ENCODE peak calls at places on chromosomes 1 and 21, in seven cellular contexts. E, C, P, F, X, A and Y are unnamed samples.

GRCh38 chr1:39127513-39127912 is 77.0 kb upstream of the MACF1 start:
- DNase-seq in X (peak; percentile 47), P (peak; percentile 26), C (no peak), A (peak; percentile 94), F (no peak), E (peak; percentile 40), Y (no peak)

GRCh38 chr1:246795094-246795671 is 71.0 kb downstream of the SCCPDH start:
- DNase-seq in C (no peak), P (no peak), A (no peak), F (no peak), X (no peak), E (no peak), Y (no peak)

GRCh38 chr1:186662752-186663151 is 17.5 kb downstream of the PTGS2 start:
- DNase-seq in A (peak; percentile 68), E (no peak), C (no peak), P (no peak), X (no peak), F (no peak), Y (no peak)

GRCh38 chr21:45504516-45505415 is 37.5 kb downstream of the SLC19A1 start:
- DNase-seq in P (no peak), C (peak; percentile 7), X (no peak), F (no peak), A (no peak), E (peak; percentile 10), Y (peak; percentile 49)

GRCh38 chr1:104795931-104796330 is 1046.2 kb downstream of the AMY1C start:
- DNase-seq in A (no peak), C (no peak), F (no peak), E (no peak), X (no peak), P (no peak), Y (no peak)

GRCh38 chr1:25715888-25716287 is 84.1 kb upstream of the SELENON start:
- DNase-seq in F (no peak), C (no peak), P (no peak), A (no peak), E (no peak), X (no peak), Y (no peak)

GRCh38 chr1:48603222-48603621 is 131.2 kb upstream of the SPATA6 start:
- DNase-seq in F (no peak), E (no peak), X (no peak), A (no peak), P (no peak), C (no peak), Y (no peak)

GRCh38 chr1:221487781-221488520 is 253.9 kb downstream of the DUSP10 start:
- DNase-seq in F (no peak), E (no peak), A (peak; percentile 5), P (no peak), C (no peak), X (no peak), Y (no peak)

GRCh38 chr1:181113061-181113695 is 24.7 kb downstream of the IER5 start:
- DNase-seq in X (no peak), C (no peak), F (no peak), A (peak; percentile 34), P (no peak), E (no peak), Y (peak; percentile 82)

GRCh38 chr1:119715542-119715941 is 3.8 kb downstream of the PHGDH start:
- DNase-seq in X (no peak), A (peak; percentile 29), F (no peak), P (peak; percentile 65), C (no peak), E (no peak), Y (no peak)

GRCh38 chr1:24384251-24385090 is 29.1 kb downstream of the STPG1 start:
- DNase-seq in C (no peak), F (peak; percentile 13), A (peak; percentile 37), P (no peak), X (peak; percentile 48), E (no peak), Y (no peak)

GRCh38 chr21:37575536-37576083 is 209.0 kb downstream of the DYRK1A start:
- DNase-seq in P (no peak), A (no peak), F (no peak), C (no peak), X (no peak), E (no peak), Y (no peak)

GRCh38 chr1:99527078-99527477 is 118.8 kb upstream of the PALMD start:
- DNase-seq in P (no peak), E (no peak), C (no peak), A (peak; percentile 56), F (no peak), X (no peak), Y (no peak)

GRCh38 chr1:39711359-39712340 is 20.4 kb upstream of the HPCAL4 start:
- DNase-seq in C (no peak), F (no peak), P (no peak), X (no peak), E (no peak), A (peak; percentile 88), Y (no peak)

GRCh38 chr1:205772607-205773032 is 2.7 kb downstream of the RAB29 start:
- DNase-seq in A (no peak), P (no peak), X (no peak), F (no peak), C (no peak), E (no peak), Y (no peak)

GRCh38 chr1:159214149-159214760 is 9.6 kb downstream of the ACKR1 start:
- DNase-seq in E (no peak), P (peak; percentile 67), F (peak; percentile 25), A (peak; percentile 65), X (peak; percentile 35), C (no peak), Y (no peak)

GRCh38 chr1:30746212-30747027 is 11.2 kb downstream of the LAPTM5 start:
- DNase-seq in P (no peak), E (no peak), F (no peak), C (no peak), A (no peak), X (no peak), Y (no peak)

GRCh38 chr1:169804941-169805340 is 10.2 kb upstream of the METTL18 start:
- DNase-seq in E (no peak), F (no peak), X (no peak), A (no peak), P (no peak), C (no peak), Y (no peak)
- H3K27ac ChIP-seq in E (no peak overlapping the region), F (no peak overlapping the region), X (no peak overlapping the region), A (no peak overlapping the region), P (no peak overlapping the region), C (no peak overlapping the region), Y (no peak overlapping the region)

GRCh38 chr1:156097499-156098178 is 15.4 kb upstream of the MEX3A start:
- DNase-seq in P (no peak), X (no peak), F (no peak), C (no peak), E (no peak), A (no peak), Y (no peak)

GRCh38 chr1:156100205-156100995 is 14.1 kb upstream of the LMNA start:
- DNase-seq in P (no peak), E (no peak), C (no peak), F (no peak), X (no peak), A (no peak), Y (no peak)

GRCh38 chr1:156099282-156099681 is 15.2 kb upstream of the LMNA start:
- DNase-seq in P (no peak), X (no peak), E (no peak), C (no peak), A (no peak), F (no peak), Y (no peak)

GRCh38 chr1:156096640-156097391 is 14.6 kb upstream of the MEX3A start:
- DNase-seq in F (peak; percentile 89), A (peak; percentile 90), C (peak; percentile 93), X (peak; percentile 92), P (peak; percentile 93), E (peak; percentile 90), Y (peak; percentile 84)

GRCh38 chr1:156098782-156099181 is 15.7 kb upstream of the LMNA start:
- DNase-seq in E (no peak), F (no peak), X (no peak), C (no peak), P (no peak), A (no peak), Y (no peak)
- TF ChIP-seq CTCF in E (no peak), F (no peak), X (no peak), C (no peak), P (no peak), A (no peak), Y (no peak)

GRCh38 chr1:178645157-178645825 is 79.8 kb upstream of the RALGPS2 start:
- DNase-seq in C (no peak), A (no peak), F (no peak), X (no peak), E (no peak), P (no peak), Y (no peak)

GRCh38 chr1:178646821-178647220 is 78.2 kb upstream of the RALGPS2 start:
- DNase-seq in A (no peak), C (no peak), E (no peak), F (no peak), X (no peak), P (no peak), Y (no peak)

GRCh38 chr1:178645826-178646200 is 79.2 kb upstream of the RALGPS2 start:
- DNase-seq in X (no peak), E (no peak), F (no peak), P (no peak), A (peak; percentile 21), C (no peak), Y (no peak)

GRCh38 chr1:178644308-178645120 is 80.5 kb upstream of the RALGPS2 start:
- DNase-seq in X (peak; percentile 56), A (peak; percentile 84), E (no peak), F (no peak), C (no peak), P (peak; percentile 25), Y (no peak)

GRCh38 chr1:178643871-178644270 is 81.2 kb upstream of the RALGPS2 start:
- DNase-seq in A (no peak), C (no peak), X (no peak), F (no peak), E (no peak), P (no peak), Y (no peak)
- H3K27ac ChIP-seq in A (no peak overlapping the region), C (peak overlapping the region; percentile 56), X (no peak overlapping the region), F (no peak overlapping the region), E (no peak overlapping the region), P (no peak overlapping the region), Y (no peak overlapping the region)

GRCh38 chr21:28793043-28793442 is 199.6 kb downstream of the LTN1 start:
- DNase-seq in P (no peak), E (no peak), C (no peak), A (peak; percentile 77), F (no peak), X (no peak), Y (no peak)
- TF ChIP-seq CTCF in P (no peak), E (no peak), C (peak; percentile 28), A (peak; percentile 54), F (no peak), X (peak; percentile 11), Y (peak; percentile 43)

GRCh38 chr1:236861560-236862230 is 66.6 kb downstream of the MTR start:
- DNase-seq in C (no peak), E (no peak), P (no peak), F (no peak), A (peak; percentile 39), X (no peak), Y (no peak)

GRCh38 chr1:236864211-236864610 is 69.1 kb downstream of the MTR start:
- DNase-seq in P (no peak), C (no peak), E (no peak), A (no peak), F (no peak), X (no peak), Y (no peak)

GRCh38 chr1:236862615-236863211 is 67.6 kb downstream of the MTR start:
- DNase-seq in C (no peak), A (no peak), X (peak; percentile 31), F (no peak), E (no peak), P (no peak), Y (no peak)

GRCh38 chr1:236860674-236861073 is 65.6 kb downstream of the MTR start:
- DNase-seq in P (no peak), C (no peak), X (no peak), F (no peak), A (no peak), E (no peak), Y (no peak)

GRCh38 chr1:236862231-236862591 is 67.1 kb downstream of the MTR start:
- DNase-seq in F (no peak), E (no peak), X (no peak), P (no peak), C (no peak), A (no peak), Y (no peak)
- H3K27ac ChIP-seq in F (no peak overlapping the region), E (no peak overlapping the region), X (no peak overlapping the region), P (no peak overlapping the region), C (peak overlapping the region; percentile 77), A (peak overlapping the region; percentile 49), Y (no peak overlapping the region)